ENCODE peak calls at places on chromosomes 13 and 19, in eight cellular contexts. One of them, this sample, is unnamed. For H3K9me3 and H3K27me3, the result is how much of the 10 kb centered on the place peaks cover.

GRCh38 chr19:16957151-16957662 is 68.4 kb downstream of the F2RL3 start:
- DNase-seq in thoracic aorta: no peak
- DNase-seq in adrenal gland: no peak
- DNase-seq in cardiac muscle cell: peak
- DNase-seq in neuronal stem cell: no peak
- DNase-seq in astrocyte: no peak
- DNase-seq in fibroblast of lung: no peak
- DNase-seq in CD8-positive, alpha-beta T cell: no peak
- DNase-seq in this sample: no peak

GRCh38 chr19:30253581-30253996 is 118.6 kb upstream of the ZNF536 start:
- DNase-seq in thoracic aorta: no peak
- DNase-seq in adrenal gland: peak
- DNase-seq in cardiac muscle cell: no peak
- DNase-seq in neuronal stem cell: no peak
- DNase-seq in astrocyte: no peak
- DNase-seq in fibroblast of lung: no peak
- DNase-seq in CD8-positive, alpha-beta T cell: no peak
- DNase-seq in this sample: peak

GRCh38 chr13:37701306-37701705 is 102.7 kb upstream of the POSTN start:
- DNase-seq in thoracic aorta: no peak
- DNase-seq in adrenal gland: no peak
- DNase-seq in cardiac muscle cell: peak
- DNase-seq in neuronal stem cell: no peak
- DNase-seq in astrocyte: peak
- DNase-seq in fibroblast of lung: peak
- DNase-seq in CD8-positive, alpha-beta T cell: no peak
- DNase-seq in this sample: no peak

GRCh38 chr13:75372517-75372916 is 109.5 kb downstream of the TBC1D4 start:
- DNase-seq in thoracic aorta: no peak
- DNase-seq in adrenal gland: no peak
- DNase-seq in cardiac muscle cell: peak
- DNase-seq in neuronal stem cell: peak
- DNase-seq in astrocyte: no peak
- DNase-seq in fibroblast of lung: no peak
- DNase-seq in CD8-positive, alpha-beta T cell: no peak
- DNase-seq in this sample: no peak

GRCh38 chr19:47520839-47521238 is 6.0 kb upstream of the NAPA start:
- DNase-seq in thoracic aorta: no peak
- DNase-seq in adrenal gland: no peak
- DNase-seq in cardiac muscle cell: no peak
- DNase-seq in neuronal stem cell: no peak
- DNase-seq in astrocyte: no peak
- DNase-seq in fibroblast of lung: no peak
- DNase-seq in CD8-positive, alpha-beta T cell: no peak
- DNase-seq in this sample: no peak

GRCh38 chr19:34044011-34044410 is 128.3 kb upstream of the LSM14A start:
- DNase-seq in thoracic aorta: no peak
- DNase-seq in adrenal gland: no peak
- DNase-seq in cardiac muscle cell: no peak
- DNase-seq in neuronal stem cell: no peak
- DNase-seq in astrocyte: no peak
- DNase-seq in fibroblast of lung: no peak
- DNase-seq in CD8-positive, alpha-beta T cell: no peak
- DNase-seq in this sample: no peak

GRCh38 chr19:19502281-19502680 is 13.1 kb downstream of the TSSK6 start:
- DNase-seq in thoracic aorta: no peak
- DNase-seq in adrenal gland: no peak
- DNase-seq in cardiac muscle cell: no peak
- DNase-seq in neuronal stem cell: no peak
- DNase-seq in astrocyte: no peak
- DNase-seq in fibroblast of lung: no peak
- DNase-seq in CD8-positive, alpha-beta T cell: no peak
- DNase-seq in this sample: no peak

GRCh38 chr13:97262058-97262457 is 39.9 kb downstream of the MBNL2 start:
- DNase-seq in thoracic aorta: no peak
- DNase-seq in adrenal gland: no peak
- DNase-seq in cardiac muscle cell: no peak
- DNase-seq in neuronal stem cell: no peak
- DNase-seq in astrocyte: no peak
- DNase-seq in fibroblast of lung: no peak
- DNase-seq in CD8-positive, alpha-beta T cell: no peak
- DNase-seq in this sample: no peak

GRCh38 chr19:10769533-10770491 is 51.9 kb downstream of the DNM2 start:
- DNase-seq in thoracic aorta: no peak
- DNase-seq in adrenal gland: peak
- DNase-seq in cardiac muscle cell: peak
- DNase-seq in neuronal stem cell: no peak
- DNase-seq in astrocyte: no peak
- DNase-seq in fibroblast of lung: no peak
- DNase-seq in CD8-positive, alpha-beta T cell: no peak
- DNase-seq in this sample: peak

GRCh38 chr13:77637583-77637982 is 59.9 kb upstream of the SLAIN1 start:
- DNase-seq in thoracic aorta: no peak
- DNase-seq in adrenal gland: no peak
- DNase-seq in cardiac muscle cell: no peak
- DNase-seq in neuronal stem cell: no peak
- DNase-seq in astrocyte: no peak
- DNase-seq in fibroblast of lung: no peak
- DNase-seq in CD8-positive, alpha-beta T cell: no peak
- DNase-seq in this sample: no peak

GRCh38 chr19:30870861-30871260 is 478.4 kb downstream of the TSHZ3 start:
- DNase-seq in thoracic aorta: no peak
- DNase-seq in adrenal gland: no peak
- DNase-seq in cardiac muscle cell: peak
- DNase-seq in neuronal stem cell: no peak
- DNase-seq in astrocyte: no peak
- DNase-seq in fibroblast of lung: no peak
- DNase-seq in CD8-positive, alpha-beta T cell: no peak
- DNase-seq in this sample: peak

GRCh38 chr19:55368106-55368505 is 2.2 kb downstream of the IL11 start:
- DNase-seq in thoracic aorta: no peak
- DNase-seq in adrenal gland: no peak
- DNase-seq in cardiac muscle cell: no peak
- DNase-seq in neuronal stem cell: no peak
- DNase-seq in astrocyte: no peak
- DNase-seq in fibroblast of lung: no peak
- DNase-seq in CD8-positive, alpha-beta T cell: no peak
- DNase-seq in this sample: no peak

GRCh38 chr19:51644636-51645271 is 1.9 kb downstream of the SIGLEC14 start:
- DNase-seq in thoracic aorta: no peak
- DNase-seq in adrenal gland: no peak
- DNase-seq in cardiac muscle cell: peak
- DNase-seq in neuronal stem cell: no peak
- DNase-seq in astrocyte: no peak
- DNase-seq in fibroblast of lung: no peak
- DNase-seq in CD8-positive, alpha-beta T cell: no peak
- DNase-seq in this sample: no peak

GRCh38 chr13:82878536-82878935 is 1003.7 kb downstream of the SLITRK1 start:
- DNase-seq in thoracic aorta: no peak
- DNase-seq in adrenal gland: no peak
- DNase-seq in cardiac muscle cell: peak
- DNase-seq in neuronal stem cell: no peak
- DNase-seq in astrocyte: peak
- DNase-seq in fibroblast of lung: peak
- DNase-seq in CD8-positive, alpha-beta T cell: no peak
- DNase-seq in this sample: no peak

GRCh38 chr19:10095948-10096614 is 6.4 kb downstream of the ANGPTL6 start:
- DNase-seq in thoracic aorta: no peak
- DNase-seq in adrenal gland: peak
- DNase-seq in cardiac muscle cell: peak
- DNase-seq in neuronal stem cell: peak
- DNase-seq in astrocyte: peak
- DNase-seq in fibroblast of lung: peak
- DNase-seq in CD8-positive, alpha-beta T cell: peak
- DNase-seq in this sample: peak

GRCh38 chr13:19089315-19089714 is 92.3 kb downstream of the TUBA3C start:
- DNase-seq in thoracic aorta: no peak
- DNase-seq in adrenal gland: no peak
- DNase-seq in cardiac muscle cell: no peak
- DNase-seq in neuronal stem cell: no peak
- DNase-seq in astrocyte: no peak
- DNase-seq in fibroblast of lung: no peak
- DNase-seq in CD8-positive, alpha-beta T cell: no peak
- DNase-seq in this sample: peak

GRCh38 chr19:43759515-43759914 is 4.8 kb upstream of the SMG9 start:
- DNase-seq in thoracic aorta: no peak
- DNase-seq in adrenal gland: no peak
- DNase-seq in cardiac muscle cell: peak
- DNase-seq in neuronal stem cell: no peak
- DNase-seq in astrocyte: peak
- DNase-seq in fibroblast of lung: peak
- DNase-seq in CD8-positive, alpha-beta T cell: no peak
- DNase-seq in this sample: peak

GRCh38 chr13:61761690-61762089 is 346.0 kb upstream of the PCDH20 start:
- DNase-seq in thoracic aorta: no peak
- DNase-seq in adrenal gland: no peak
- DNase-seq in cardiac muscle cell: no peak
- DNase-seq in neuronal stem cell: no peak
- DNase-seq in astrocyte: no peak
- DNase-seq in fibroblast of lung: no peak
- DNase-seq in CD8-positive, alpha-beta T cell: no peak
- DNase-seq in this sample: no peak
- H3K9me3 ChIP-seq in thoracic aorta: under half
- H3K9me3 ChIP-seq in adrenal gland: under half
- H3K9me3 ChIP-seq in cardiac muscle cell: under half
- H3K9me3 ChIP-seq in neuronal stem cell: under half
- H3K9me3 ChIP-seq in astrocyte: under half
- H3K9me3 ChIP-seq in fibroblast of lung: under half
- H3K9me3 ChIP-seq in CD8-positive, alpha-beta T cell: under half
- H3K9me3 ChIP-seq in this sample: under half

GRCh38 chr19:3517638-3518037 is 11.5 kb downstream of the FZR1 start:
- DNase-seq in thoracic aorta: no peak
- DNase-seq in adrenal gland: no peak
- DNase-seq in cardiac muscle cell: no peak
- DNase-seq in neuronal stem cell: no peak
- DNase-seq in astrocyte: no peak
- DNase-seq in fibroblast of lung: no peak
- DNase-seq in CD8-positive, alpha-beta T cell: no peak
- DNase-seq in this sample: no peak

GRCh38 chr19:3514930-3515329 is 8.8 kb downstream of the FZR1 start:
- DNase-seq in thoracic aorta: no peak
- DNase-seq in adrenal gland: no peak
- DNase-seq in cardiac muscle cell: no peak
- DNase-seq in neuronal stem cell: no peak
- DNase-seq in astrocyte: no peak
- DNase-seq in fibroblast of lung: no peak
- DNase-seq in CD8-positive, alpha-beta T cell: no peak
- DNase-seq in this sample: no peak

GRCh38 chr19:3518231-3518630 is 12.1 kb downstream of the FZR1 start:
- DNase-seq in thoracic aorta: no peak
- DNase-seq in adrenal gland: no peak
- DNase-seq in cardiac muscle cell: no peak
- DNase-seq in neuronal stem cell: no peak
- DNase-seq in astrocyte: no peak
- DNase-seq in fibroblast of lung: no peak
- DNase-seq in CD8-positive, alpha-beta T cell: no peak
- DNase-seq in this sample: no peak

GRCh38 chr19:3516675-3517207 is 10.6 kb downstream of the FZR1 start:
- DNase-seq in thoracic aorta: no peak
- DNase-seq in adrenal gland: peak
- DNase-seq in cardiac muscle cell: no peak
- DNase-seq in neuronal stem cell: no peak
- DNase-seq in astrocyte: no peak
- DNase-seq in fibroblast of lung: no peak
- DNase-seq in CD8-positive, alpha-beta T cell: peak
- DNase-seq in this sample: no peak

GRCh38 chr19:3515891-3516422 is 9.8 kb downstream of the FZR1 start:
- DNase-seq in thoracic aorta: no peak
- DNase-seq in adrenal gland: no peak
- DNase-seq in cardiac muscle cell: no peak
- DNase-seq in neuronal stem cell: no peak
- DNase-seq in astrocyte: peak
- DNase-seq in fibroblast of lung: peak
- DNase-seq in CD8-positive, alpha-beta T cell: no peak
- DNase-seq in this sample: no peak
- H3K4me3 ChIP-seq in thoracic aorta: no peak
- H3K4me3 ChIP-seq in adrenal gland: no peak
- H3K4me3 ChIP-seq in cardiac muscle cell: no peak
- H3K4me3 ChIP-seq in neuronal stem cell: no peak
- H3K4me3 ChIP-seq in astrocyte: no peak
- H3K4me3 ChIP-seq in fibroblast of lung: no peak
- H3K4me3 ChIP-seq in CD8-positive, alpha-beta T cell: no peak
- H3K4me3 ChIP-seq in this sample: no peak

DNA sequence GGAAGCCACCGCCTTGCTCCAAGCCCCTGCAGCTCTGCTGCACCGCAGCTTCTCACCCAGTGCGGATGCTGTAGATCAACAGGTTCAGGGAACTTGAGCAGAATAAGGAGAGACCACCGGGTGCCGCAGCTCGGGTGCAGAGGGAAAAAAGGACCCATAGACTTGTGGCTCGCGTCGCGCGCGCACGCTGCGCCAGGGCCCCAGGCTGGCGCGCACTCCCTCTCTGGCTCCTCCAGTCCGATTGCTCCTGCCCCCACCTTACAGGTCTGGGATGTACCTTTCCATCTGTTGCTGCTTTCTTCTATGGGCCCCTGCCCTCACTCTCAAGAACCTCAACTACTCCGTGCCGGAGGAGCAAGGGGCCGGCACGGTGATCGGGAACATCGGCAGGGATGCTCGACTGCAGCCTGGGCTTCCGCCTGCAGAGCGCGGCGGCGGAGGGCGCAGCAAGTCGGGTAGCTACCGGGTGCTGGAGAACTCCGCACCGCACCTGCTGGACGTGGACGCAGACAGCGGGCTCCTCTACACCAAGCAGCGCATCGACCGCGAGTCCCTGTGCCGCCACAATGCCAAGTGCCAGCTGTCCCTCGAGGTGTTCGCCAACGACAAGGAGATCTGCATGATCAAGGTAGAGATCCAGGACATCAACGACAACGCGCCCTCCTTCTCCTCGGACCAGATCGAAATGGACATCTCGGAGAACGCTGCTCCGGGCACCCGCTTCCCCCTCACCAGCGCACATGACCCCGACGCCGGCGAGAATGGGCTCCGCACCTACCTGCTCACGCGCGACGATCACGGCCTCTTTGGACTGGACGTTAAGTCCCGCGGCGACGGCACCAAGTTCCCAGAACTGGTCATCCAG is 964 bp downstream of the PCDH17 start:
- DNase-seq in thoracic aorta: no peak
- DNase-seq in adrenal gland: peak
- DNase-seq in cardiac muscle cell: peak
- DNase-seq in neuronal stem cell: no peak
- DNase-seq in astrocyte: peak
- DNase-seq in fibroblast of lung: peak
- DNase-seq in CD8-positive, alpha-beta T cell: no peak
- DNase-seq in this sample: no peak
- H3K27me3 ChIP-seq in thoracic aorta: under half
- H3K27me3 ChIP-seq in adrenal gland: under half
- H3K27me3 ChIP-seq in cardiac muscle cell: under half
- H3K27me3 ChIP-seq in neuronal stem cell: under half
- H3K27me3 ChIP-seq in astrocyte: under half
- H3K27me3 ChIP-seq in fibroblast of lung: under half
- H3K27me3 ChIP-seq in CD8-positive, alpha-beta T cell: under half
- H3K27me3 ChIP-seq in this sample: under half

DNA sequence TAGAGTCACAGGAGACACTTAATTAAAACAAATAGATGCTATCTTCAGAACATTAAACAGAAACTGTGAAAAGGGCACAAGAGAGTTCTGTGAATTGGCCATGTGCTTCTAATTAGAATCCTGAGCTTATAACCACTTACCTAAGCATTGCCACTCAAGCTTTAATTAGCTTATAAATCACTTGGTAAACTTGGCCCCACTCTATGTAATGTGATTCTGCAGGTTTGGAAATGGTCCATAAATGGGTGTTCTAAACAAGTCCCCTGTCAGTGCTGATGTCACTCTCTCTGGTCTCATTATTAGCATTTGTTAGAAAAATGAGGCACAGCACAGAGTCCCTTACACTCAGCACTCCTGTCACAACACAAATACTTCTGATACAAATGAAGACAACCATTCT is 18.0 kb downstream of the ZNF91 start:
- DNase-seq in thoracic aorta: no peak
- DNase-seq in adrenal gland: no peak
- DNase-seq in cardiac muscle cell: no peak
- DNase-seq in neuronal stem cell: no peak
- DNase-seq in astrocyte: no peak
- DNase-seq in fibroblast of lung: no peak
- DNase-seq in CD8-positive, alpha-beta T cell: no peak
- DNase-seq in this sample: no peak
- H3K9me3 ChIP-seq in thoracic aorta: half or more
- H3K9me3 ChIP-seq in adrenal gland: under half
- H3K9me3 ChIP-seq in cardiac muscle cell: under half
- H3K9me3 ChIP-seq in neuronal stem cell: under half
- H3K9me3 ChIP-seq in astrocyte: under half
- H3K9me3 ChIP-seq in fibroblast of lung: under half
- H3K9me3 ChIP-seq in CD8-positive, alpha-beta T cell: under half
- H3K9me3 ChIP-seq in this sample: under half

This sample was measured in MG63.